ENCODE peak calls at places on chromosomes 11 and 22, in four cellular contexts. One of them, this sample, is unnamed.

GRCh38 chr11:15289718-15290117 is 175.0 kb downstream of the INSC start:
- DNase-seq in kidney: no peak
- DNase-seq in neural progenitor cell: no peak
- DNase-seq in right cardiac atrium: no peak
- DNase-seq in this sample: no peak

GRCh38 chr11:115333106-115333505 is 171.1 kb downstream of the CADM1 start:
- DNase-seq in kidney: no peak
- DNase-seq in neural progenitor cell: no peak
- DNase-seq in right cardiac atrium: no peak
- DNase-seq in this sample: no peak

GRCh38 chr11:131483877-131484276 is 113.5 kb downstream of the NTM start:
- DNase-seq in kidney: no peak
- DNase-seq in neural progenitor cell: peak; percentile 71
- DNase-seq in right cardiac atrium: no peak
- DNase-seq in this sample: no peak

GRCh38 chr11:73334244-73335203 is 26.4 kb downstream of the ARHGEF17 start:
- DNase-seq in kidney: peak; percentile 95
- DNase-seq in neural progenitor cell: peak; percentile 39
- DNase-seq in right cardiac atrium: peak; percentile 91
- DNase-seq in this sample: peak; percentile 89

GRCh38 chr11:76729214-76729613 is 53.9 kb upstream of the TSKU start:
- DNase-seq in kidney: no peak
- DNase-seq in neural progenitor cell: no peak
- DNase-seq in right cardiac atrium: no peak
- DNase-seq in this sample: no peak

GRCh38 chr11:11420512-11420911 is 67.5 kb upstream of the CSNK2A3 start:
- DNase-seq in kidney: no peak
- DNase-seq in neural progenitor cell: no peak
- DNase-seq in right cardiac atrium: no peak
- DNase-seq in this sample: no peak

GRCh38 chr11:114079406-114080072 is 20.0 kb downstream of the ZBTB16 start:
- DNase-seq in kidney: no peak
- DNase-seq in neural progenitor cell: no peak
- DNase-seq in right cardiac atrium: peak; percentile 83
- DNase-seq in this sample: no peak

GRCh38 chr11:58922475-58922874 is 16.8 kb upstream of the GLYATL1 start:
- DNase-seq in kidney: no peak
- DNase-seq in neural progenitor cell: no peak
- DNase-seq in right cardiac atrium: no peak
- DNase-seq in this sample: no peak

GRCh38 chr11:118084247-118084646 is 2.5 kb downstream of the SMIM35 start:
- DNase-seq in kidney: no peak
- DNase-seq in neural progenitor cell: no peak
- DNase-seq in right cardiac atrium: no peak
- DNase-seq in this sample: no peak

GRCh38 chr22:27804683-27805297 is 3.2 kb upstream of the MN1 start:
- DNase-seq in kidney: peak; percentile 83
- DNase-seq in neural progenitor cell: peak; percentile 88
- DNase-seq in right cardiac atrium: peak; percentile 89
- DNase-seq in this sample: peak; percentile 77

DNA sequence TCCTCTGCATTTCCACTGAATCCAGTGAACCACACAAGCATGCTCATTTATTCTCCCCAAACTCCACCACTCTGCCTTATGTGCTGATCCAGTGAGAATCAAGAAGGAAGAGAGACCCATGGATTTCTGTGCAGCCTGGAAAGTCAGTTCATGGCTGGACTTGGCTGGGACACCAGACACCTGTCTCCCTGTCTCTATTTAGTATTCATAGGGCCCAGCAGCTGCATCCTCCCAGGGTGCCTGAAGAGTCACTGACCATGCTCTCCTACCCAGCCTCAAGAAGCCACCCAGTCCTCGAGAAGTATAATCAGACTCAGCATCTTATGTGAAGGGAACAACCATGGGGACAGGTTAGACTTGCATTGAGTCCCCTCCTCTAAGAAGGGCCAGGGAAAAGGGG is 83.2 kb downstream of the ZNF280B start:
- DNase-seq in kidney: no peak
- DNase-seq in neural progenitor cell: no peak
- DNase-seq in right cardiac atrium: no peak
- DNase-seq in this sample: no peak
- H3K4me3 ChIP-seq in kidney: no peak overlapping the region
- H3K4me3 ChIP-seq in neural progenitor cell: no peak overlapping the region
- H3K4me3 ChIP-seq in right cardiac atrium: no peak overlapping the region
- H3K4me3 ChIP-seq in this sample: no peak overlapping the region

GRCh38 chr11:78207532-78208256 is 19.0 kb downstream of the USP35 start:
- DNase-seq in kidney: no peak
- DNase-seq in neural progenitor cell: no peak
- DNase-seq in right cardiac atrium: peak; percentile 24
- DNase-seq in this sample: no peak
- H3K4me3 ChIP-seq in kidney: no peak overlapping the region
- H3K4me3 ChIP-seq in neural progenitor cell: no peak overlapping the region
- H3K4me3 ChIP-seq in right cardiac atrium: no peak overlapping the region
- H3K4me3 ChIP-seq in this sample: no peak overlapping the region

DNA sequence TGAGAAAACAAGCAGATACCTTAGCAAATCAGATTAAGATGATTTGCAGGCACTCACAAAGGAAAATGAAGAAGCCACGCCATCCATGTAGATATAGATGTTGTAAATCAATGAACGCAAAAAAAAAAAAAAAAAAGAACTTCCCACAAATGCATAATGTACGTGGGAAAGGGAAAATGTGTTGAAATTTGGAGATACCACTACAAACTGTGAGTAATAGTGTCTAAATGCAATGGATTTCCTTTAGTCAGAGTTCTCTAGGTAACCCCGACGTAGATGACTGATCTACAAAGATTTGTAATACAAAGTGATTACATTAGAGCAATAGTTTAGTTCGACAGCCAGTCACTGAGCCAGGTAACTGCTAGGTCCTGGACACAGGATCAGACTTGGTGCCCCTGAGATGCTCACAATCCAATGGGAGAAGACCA is 785 bp upstream of the ANKRD54 start:
- DNase-seq in kidney: no peak
- DNase-seq in neural progenitor cell: no peak
- DNase-seq in right cardiac atrium: no peak
- DNase-seq in this sample: no peak
- H3K4me3 ChIP-seq in kidney: peak overlapping the region; percentile 72
- H3K4me3 ChIP-seq in neural progenitor cell: peak overlapping the region; percentile 62
- H3K4me3 ChIP-seq in right cardiac atrium: peak overlapping the region; percentile 51
- H3K4me3 ChIP-seq in this sample: peak overlapping the region; percentile 72

GRCh38 chr11:210803-211180 is 3.3 kb downstream of the RIC8A start:
- DNase-seq in kidney: peak; percentile 47
- DNase-seq in neural progenitor cell: no peak
- DNase-seq in right cardiac atrium: peak; percentile 32
- DNase-seq in this sample: no peak
- H3K4me3 ChIP-seq in kidney: no peak overlapping the region
- H3K4me3 ChIP-seq in neural progenitor cell: no peak overlapping the region
- H3K4me3 ChIP-seq in right cardiac atrium: no peak overlapping the region
- H3K4me3 ChIP-seq in this sample: no peak overlapping the region

GRCh38 chr11:65894034-65894591 is 3.6 kb downstream of the CCDC85B start:
- DNase-seq in kidney: peak; percentile 86
- DNase-seq in neural progenitor cell: no peak
- DNase-seq in right cardiac atrium: peak; percentile 81
- DNase-seq in this sample: no peak
- H3K4me3 ChIP-seq in kidney: no peak overlapping the region
- H3K4me3 ChIP-seq in neural progenitor cell: no peak overlapping the region
- H3K4me3 ChIP-seq in right cardiac atrium: no peak overlapping the region
- H3K4me3 ChIP-seq in this sample: no peak overlapping the region

DNA sequence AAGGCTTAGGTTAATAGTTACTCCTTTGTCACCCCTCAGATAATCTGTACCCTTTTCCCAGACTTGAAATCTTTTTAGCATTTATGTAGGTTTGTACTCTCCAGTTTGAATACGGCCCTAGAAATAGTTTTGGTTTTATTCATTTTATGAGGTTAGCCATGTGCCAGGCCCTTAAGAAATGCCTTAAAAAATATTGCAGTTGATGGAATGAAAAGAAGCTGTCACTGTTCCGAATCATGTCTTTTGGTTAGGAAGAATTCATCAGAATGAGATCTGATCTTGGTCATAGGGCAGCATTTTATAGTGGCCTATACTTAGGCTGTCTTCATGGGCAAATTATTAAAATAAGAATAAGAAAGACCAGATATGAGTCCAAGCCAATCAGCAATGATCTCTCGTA is 14.8 kb upstream of the PRSS23 start:
- DNase-seq in kidney: no peak
- DNase-seq in neural progenitor cell: no peak
- DNase-seq in right cardiac atrium: no peak
- DNase-seq in this sample: no peak
- H3K4me3 ChIP-seq in kidney: no peak overlapping the region
- H3K4me3 ChIP-seq in neural progenitor cell: no peak overlapping the region
- H3K4me3 ChIP-seq in right cardiac atrium: no peak overlapping the region
- H3K4me3 ChIP-seq in this sample: no peak overlapping the region

GRCh38 chr22:35661377-35661937 is 13.2 kb downstream of the APOL6 start:
- DNase-seq in kidney: no peak
- DNase-seq in neural progenitor cell: no peak
- DNase-seq in right cardiac atrium: no peak
- DNase-seq in this sample: no peak
- H3K4me3 ChIP-seq in kidney: no peak overlapping the region
- H3K4me3 ChIP-seq in neural progenitor cell: no peak overlapping the region
- H3K4me3 ChIP-seq in right cardiac atrium: no peak overlapping the region
- H3K4me3 ChIP-seq in this sample: no peak overlapping the region